ENCODE peak calls at places on chromosomes 2 and 18, in ten cellular contexts. X is activated T-helper 17 cell treated with anti-CD3 and anti-CD28 coated beads, Interleukin-2, amount 50 U/mL, for 72 hours; C is pancreas; H is left ventricle myocardium superior; R is activated CD4-positive, alpha-beta T cell treated with anti-CD3 and anti-CD28 coated beads for 36 hours; K is A549; P is activated CD8-positive, alpha-beta memory T cell treated with anti-CD3 and anti-CD28 coated beads, Interleukin-2, amount 10 ng/mL, durations not matched to agents 7 days and 5 days; O is SK-N-SH treated with all-trans-retinoic acid at 6 μM for 48 hours; S is activated CD8-positive, alpha-beta T cell treated with anti-CD3 and anti-CD28 coated beads, Interleukin-2, amount 10 ng/mL, durations not matched to agents 7 days and 5 days; E is HCT116. F is an unnamed sample.
A peak's percentile ranks its signal among the peaks of the same experiment; 100 is the strongest.

GRCh38 chr2:71339685-71340084 is 8.1 kb downstream of the ZNF638 start:
- ATAC-seq in X (no peak), C (no peak), H (no peak), R (no peak), K (no peak), P (no peak), O (no peak), S (no peak), E (no peak), F (no peak)

GRCh38 chr2:236545248-236545658 is 24.4 kb upstream of the ACKR3 start:
- ATAC-seq in X (no peak), C (no peak), H (no peak), R (no peak), K (no peak), P (no peak), O (no peak), S (no peak), E (no peak), F (peak; percentile 85)

GRCh38 chr2:219514196-219514761 is at the start of gene ASIC4:
- ATAC-seq in X (no peak), C (no peak), H (peak; percentile 32), R (no peak), K (no peak), P (no peak), O (peak; percentile 14), S (peak; percentile 27), E (no peak), F (no peak)

GRCh38 chr18:74524097-74524496 is 10.2 kb upstream of the CNDP1 start:
- ATAC-seq in X (no peak), C (peak; percentile 44), H (peak; percentile 55), R (no peak), K (no peak), P (no peak), O (no peak), S (no peak), E (no peak), F (no peak)

GRCh38 chr2:146927080-146927714 is 917.6 kb upstream of the ACVR2A start:
- ATAC-seq in X (no peak), C (no peak), H (peak; percentile 48), R (no peak), K (peak; percentile 83), P (no peak), O (peak; percentile 99), S (no peak), E (peak; percentile 92), F (peak; percentile 41)

GRCh38 chr2:177272765-177273164 is 8.2 kb upstream of the NFE2L2 start:
- ATAC-seq in X (no peak), C (no peak), H (no peak), R (no peak), K (no peak), P (no peak), O (no peak), S (no peak), E (no peak), F (no peak)

GRCh38 chr2:27020337-27020948 is 12.3 kb upstream of the TMEM214 start:
- ATAC-seq in X (no peak), C (no peak), H (peak; percentile 51), R (no peak), K (no peak), P (no peak), O (no peak), S (no peak), E (no peak), F (no peak)

GRCh38 chr2:105186967-105187498 is 54.5 kb upstream of the GPR45 start:
- ATAC-seq in X (no peak), C (no peak), H (no peak), R (no peak), K (no peak), P (no peak), O (no peak), S (no peak), E (no peak), F (no peak)

GRCh38 chr2:110865188-110865587 is 132.8 kb downstream of the ACOXL start:
- ATAC-seq in X (peak; percentile 74), C (no peak), H (no peak), R (peak; percentile 80), K (no peak), P (peak; percentile 88), O (no peak), S (peak; percentile 88), E (no peak), F (peak; percentile 78)

GRCh38 chr2:54073796-54074195 is 41.6 kb upstream of the ACYP2 start:
- ATAC-seq in X (peak; percentile 92), C (no peak), H (no peak), R (peak; percentile 51), K (peak; percentile 58), P (peak; percentile 86), O (no peak), S (no peak), E (peak; percentile 87), F (no peak)

GRCh38 chr2:24276349-24276899 is 83.9 kb downstream of the ITSN2 start:
- ATAC-seq in X (no peak), C (no peak), H (no peak), R (no peak), K (no peak), P (no peak), O (no peak), S (no peak), E (no peak), F (no peak)

GRCh38 chr2:218329826-218330651 is 26.6 kb upstream of the CATIP start:
- ATAC-seq in X (no peak), C (no peak), H (no peak), R (no peak), K (no peak), P (peak; percentile 9), O (no peak), S (no peak), E (no peak), F (peak; percentile 82)

GRCh38 chr18:60279394-60279793 is 93.2 kb downstream of the MC4R start:
- ATAC-seq in X (no peak), C (no peak), H (no peak), R (no peak), K (no peak), P (no peak), O (peak; percentile 31), S (no peak), E (no peak), F (no peak)

GRCh38 chr2:137192366-137193315 is 427.3 kb downstream of the THSD7B start:
- ATAC-seq in X (no peak), C (no peak), H (no peak), R (no peak), K (no peak), P (no peak), O (peak; percentile 22), S (no peak), E (no peak), F (no peak)

GRCh38 chr18:703660-704018 is 8.8 kb downstream of the ENOSF1 start:
- ATAC-seq in X (no peak), C (no peak), H (no peak), R (no peak), K (peak; percentile 89), P (no peak), O (peak; percentile 31), S (no peak), E (no peak), F (no peak)

GRCh38 chr2:28592481-28592880 is 96.6 kb downstream of the PLB1 start:
- ATAC-seq in X (no peak), C (no peak), H (no peak), R (no peak), K (no peak), P (no peak), O (no peak), S (no peak), E (no peak), F (no peak)

GRCh38 chr2:72993585-72994280 is 76.4 kb downstream of the EMX1 start:
- ATAC-seq in X (no peak), C (no peak), H (no peak), R (no peak), K (peak; percentile 47), P (no peak), O (peak; percentile 51), S (peak; percentile 22), E (peak; percentile 46), F (no peak)

GRCh38 chr2:190720691-190721090 is 71.8 kb downstream of the NAB1 start:
- ATAC-seq in X (no peak), C (no peak), H (no peak), R (no peak), K (no peak), P (no peak), O (no peak), S (no peak), E (no peak), F (no peak)

F was measured in stimulated activated memory B cell treated with anti-CD40 and anti-IgM and Interleukin-4, amounts not matched to agents 10 μg/mL and 1 μg/mL and 100 μg/mL, for 72 hours.